ENCODE peak calls at places on chromosome 9, in four cellular contexts. L, T, A and N are unnamed samples.

GRCh38 chr9:130137870-130138653 is 34.1 kb upstream of the NCS1 start:
- DNase-seq in L (no peak), T (no peak), A (peak; percentile 48), N (peak; percentile 83)

GRCh38 chr9:108290839-108291585 is 564.8 kb downstream of the ACTL7B start:
- DNase-seq in L (no peak), T (no peak), A (no peak), N (no peak)

GRCh38 chr9:129624947-129625346 is 1.0 kb upstream of the NTMT1 start:
- DNase-seq in L (no peak), T (no peak), A (no peak), N (no peak)

GRCh38 chr9:13141629-13142028 is 137.9 kb downstream of the MPDZ start:
- DNase-seq in L (no peak), T (no peak), A (no peak), N (no peak)

GRCh38 chr9:136688274-136689107 is 1.2 kb upstream of the AGPAT2 start:
- DNase-seq in L (no peak), T (no peak), A (no peak), N (no peak)

GRCh38 chr9:20728493-20729220 is 44.6 kb downstream of the FOCAD start:
- DNase-seq in L (no peak), T (no peak), A (no peak), N (no peak)

GRCh38 chr9:135394131-135394530 is 85.5 kb upstream of the PPP1R26 start:
- DNase-seq in L (no peak), T (no peak), A (no peak), N (no peak)

GRCh38 chr9:26685857-26686256 is 206.7 kb downstream of the CAAP1 start:
- DNase-seq in L (no peak), T (no peak), A (peak; percentile 53), N (no peak)

GRCh38 chr9:77897292-77897691 is 134.3 kb downstream of the GNAQ start:
- DNase-seq in L (no peak), T (no peak), A (peak; percentile 16), N (peak; percentile 12)

GRCh38 chr9:79280691-79281090 is 291.1 kb upstream of the TLE4 start:
- DNase-seq in L (no peak), T (no peak), A (no peak), N (no peak)

GRCh38 chr9:123102380-123103113 is 69.1 kb downstream of the GPR21 start:
- DNase-seq in L (no peak), T (no peak), A (no peak), N (peak; percentile 4)

GRCh38 chr9:13252852-13253251 is 26.6 kb downstream of the MPDZ start:
- DNase-seq in L (no peak), T (no peak), A (no peak), N (no peak)

GRCh38 chr9:130263601-130264413 is 1.8 kb upstream of the HMCN2 start:
- DNase-seq in L (no peak), T (no peak), A (peak; percentile 59), N (peak; percentile 14)

GRCh38 chr9:34988218-34989055 is 1.1 kb upstream of the DNAJB5 start:
- DNase-seq in L (no peak), T (no peak), A (no peak), N (no peak)

GRCh38 chr9:31347082-31347617 is 1037.3 kb upstream of the ACO1 start:
- DNase-seq in L (no peak), T (no peak), A (no peak), N (peak; percentile 40)

GRCh38 chr9:75046725-75047345 is 18.7 kb upstream of the CARNMT1 start:
- DNase-seq in L (no peak), T (no peak), A (no peak), N (no peak)

GRCh38 chr9:91037511-91038482 is 236.2 kb downstream of the SYK start:
- DNase-seq in L (no peak), T (no peak), A (peak; percentile 36), N (peak; percentile 23)

GRCh38 chr9:35102769-35103659 is at the start of gene STOML2:
- DNase-seq in L (peak; percentile 82), T (peak; percentile 85), A (peak; percentile 97), N (peak; percentile 94)

GRCh38 chr9:98819231-98819630 is 11.8 kb downstream of the GALNT12 start:
- DNase-seq in L (no peak), T (no peak), A (no peak), N (no peak)

GRCh38 chr9:136882109-136882946 is 4.0 kb upstream of the TRAF2 start:
- DNase-seq in L (peak; percentile 88), T (peak; percentile 76), A (peak; percentile 92), N (peak; percentile 81)